ENCODE peak calls at places on chromosome 7, in eight cellular contexts. P, O, K, C, U, J, M and H are unnamed samples.

GRCh38 chr7:158065340-158065739 is 522.3 kb downstream of the PTPRN2 start:
- DNase-seq in P (no peak), C (no peak), O (no peak), K (no peak), J (no peak), U (no peak), M (no peak), H (no peak)

GRCh38 chr7:157136372-157136771 is 2.4 kb upstream of the UBE3C start:
- DNase-seq in K (no peak), P (peak), O (no peak), M (no peak), U (no peak), C (no peak), J (peak), H (peak)

GRCh38 chr7:19916011-19916410 is 142.6 kb upstream of the TMEM196 start:
- DNase-seq in C (no peak), O (no peak), J (no peak), K (no peak), U (no peak), P (no peak), M (no peak), H (no peak)

GRCh38 chr7:102111063-102111757 is 175.5 kb upstream of the SH2B2 start:
- DNase-seq in J (no peak), O (no peak), K (no peak), U (no peak), M (no peak), C (no peak), P (no peak), H (no peak)

GRCh38 chr7:159121068-159121467 is 23.6 kb downstream of the VIPR2 start:
- DNase-seq in O (no peak), M (no peak), J (no peak), K (no peak), P (no peak), U (no peak), C (no peak), H (no peak)

GRCh38 chr7:32937344-32938174 is 19.7 kb upstream of the FKBP9 start:
- DNase-seq in C (peak), O (no peak), M (peak), P (peak), J (peak), U (no peak), K (no peak), H (no peak)

GRCh38 chr7:137343483-137343841 is at the start of gene PTN:
- DNase-seq in U (no peak), J (no peak), C (peak), K (no peak), M (peak), P (peak), O (peak), H (peak)

GRCh38 chr7:41161188-41161587 is 541.7 kb downstream of the INHBA start:
- DNase-seq in J (no peak), U (no peak), O (no peak), P (no peak), K (no peak), M (no peak), C (no peak), H (no peak)

GRCh38 chr7:100057006-100057405 is 7.4 kb downstream of the ZSCAN21 start:
- DNase-seq in M (no peak), P (no peak), K (no peak), J (no peak), U (no peak), C (no peak), O (no peak), H (no peak)

GRCh38 chr7:156963472-156963871 is 14.0 kb downstream of the NOM1 start:
- DNase-seq in C (no peak), M (no peak), J (no peak), K (no peak), P (no peak), O (no peak), U (no peak), H (no peak)

GRCh38 chr7:91852263-91852741 is 28.2 kb downstream of the MTERF1 start:
- DNase-seq in K (no peak), U (peak), O (no peak), C (no peak), P (peak), M (no peak), J (peak), H (no peak)

GRCh38 chr7:90188281-90188680 is 23.3 kb upstream of the STEAP2 start:
- DNase-seq in M (no peak), J (peak), K (no peak), C (no peak), U (no peak), P (no peak), O (no peak), H (no peak)

GRCh38 chr7:157551325-157552070 is 214.7 kb downstream of the DNAJB6 start:
- DNase-seq in J (no peak), P (no peak), U (no peak), K (no peak), M (no peak), O (no peak), C (no peak), H (no peak)

GRCh38 chr7:74355091-74355490 is 65.9 kb downstream of the CLIP2 start:
- DNase-seq in M (no peak), O (no peak), C (no peak), J (peak), K (no peak), U (no peak), P (peak), H (no peak)

GRCh38 chr7:159061674-159062212 is 82.9 kb downstream of the VIPR2 start:
- DNase-seq in M (no peak), P (no peak), C (no peak), K (no peak), U (no peak), O (peak), J (no peak), H (no peak)

GRCh38 chr7:24572421-24573007 is 738 bp upstream of the PALS2 start:
- DNase-seq in O (peak), C (no peak), P (peak), U (peak), M (no peak), K (no peak), J (peak), H (no peak)

GRCh38 chr7:42155836-42156540 is 81.0 kb downstream of the GLI3 start:
- DNase-seq in P (no peak), C (no peak), J (no peak), O (no peak), U (no peak), M (no peak), K (no peak), H (no peak)